ENCODE peak calls at places on chromosome 17, in six cellular contexts. G, C, I, S, D and N are unnamed samples.

GRCh38 chr17:44967907-44968224 is 237 bp downstream of the C1QL1 start:
- DNase-seq in G (no peak), D (no peak), C (no peak), I (no peak), S (no peak), N (no peak)

GRCh38 chr17:57294629-57295501 is 38.5 kb downstream of the MSI2 start:
- DNase-seq in I (peak), C (no peak), D (no peak), G (peak), S (peak), N (peak)

GRCh38 chr17:59565959-59566324 is 532 bp downstream of the DHX40 start:
- DNase-seq in S (peak), D (peak), I (peak), C (peak), G (peak), N (peak)

GRCh38 chr17:49510059-49510719 is 15.1 kb downstream of the NGFR start:
- DNase-seq in D (no peak), I (no peak), G (no peak), S (no peak), C (peak), N (no peak)

GRCh38 chr17:16379654-16380053 is 1.2 kb upstream of the UBB start:
- DNase-seq in G (no peak), S (no peak), D (no peak), C (no peak), I (no peak), N (no peak)

GRCh38 chr17:21268596-21269188 is 15.5 kb upstream of the NATD1 start:
- DNase-seq in S (no peak), G (no peak), I (no peak), D (no peak), C (no peak), N (no peak)

GRCh38 chr17:58427807-58428206 is 10.5 kb upstream of the RNF43 start:
- DNase-seq in C (no peak), D (no peak), G (no peak), I (no peak), S (no peak), N (no peak)

GRCh38 chr17:77254961-77255741 is 114.4 kb downstream of the SEC14L1 start:
- DNase-seq in G (no peak), C (no peak), D (peak), S (peak), I (no peak), N (peak)